ENCODE peak calls at places on chromosomes 11 and 22, in nine cellular contexts. Y, Z, P, O, C, A, W, K and G are unnamed samples.

GRCh38 chr11:81915045-81915444 is 818.6 kb downstream of the FAM181B start:
- DNase-seq in Y (no peak), Z (peak; percentile 22), P (no peak), O (no peak), C (peak; percentile 46), A (no peak), W (no peak), K (no peak), G (no peak)

GRCh38 chr11:100080401-100080800 is 606.7 kb upstream of the ARHGAP42 start:
- DNase-seq in Y (no peak), Z (no peak), P (no peak), O (no peak), C (no peak), A (no peak), W (no peak), K (no peak), G (no peak)

GRCh38 chr11:9755561-9755960 is 91.7 kb downstream of the SWAP70 start:
- DNase-seq in Y (peak; percentile 91), Z (peak; percentile 68), P (no peak), O (no peak), C (no peak), A (no peak), W (peak; percentile 91), K (no peak), G (no peak)

GRCh38 chr11:134535029-134536025 is 123.3 kb upstream of the B3GAT1 start:
- DNase-seq in Y (no peak), Z (no peak), P (no peak), O (peak; percentile 40), C (no peak), A (no peak), W (no peak), K (no peak), G (no peak)

GRCh38 chr11:44634401-44635281 is 69.2 kb downstream of the CD82 start:
- DNase-seq in Y (no peak), Z (peak; percentile 60), P (peak; percentile 80), O (no peak), C (peak; percentile 77), A (peak; percentile 37), W (peak; percentile 30), K (peak; percentile 44), G (peak; percentile 79)

GRCh38 chr22:39556970-39557811 is 13.4 kb upstream of the CACNA1I start:
- DNase-seq in Y (no peak), Z (no peak), P (no peak), O (no peak), C (no peak), A (peak; percentile 12), W (no peak), K (no peak), G (no peak)

GRCh38 chr11:66371627-66372415 is at the start of gene SLC29A2:
- DNase-seq in Y (peak; percentile 33), Z (no peak), P (no peak), O (peak; percentile 75), C (peak; percentile 61), A (peak; percentile 83), W (no peak), K (no peak), G (no peak)

GRCh38 chr11:35316161-35316560 is 103.2 kb downstream of the SLC1A2 start:
- DNase-seq in Y (no peak), Z (peak; percentile 43), P (no peak), O (no peak), C (no peak), A (no peak), W (peak; percentile 23), K (no peak), G (no peak)

GRCh38 chr11:70142171-70142875 is 60.8 kb upstream of the FADD start:
- DNase-seq in Y (peak; percentile 75), Z (no peak), P (no peak), O (no peak), C (no peak), A (no peak), W (no peak), K (no peak), G (no peak)